ENCODE peak calls at places on chromosomes 6 and 20, in ten cellular contexts. One of them, this sample, is unnamed.

GRCh38 chr20:12970372-12970821 is 38.4 kb upstream of the SPTLC3 start:
- DNase-seq in BE2C: no peak
- DNase-seq in brain microvascular endothelial cell: peak; percentile 39
- DNase-seq in IMR-90: peak; percentile 51
- DNase-seq in fibroblast of villous mesenchyme: peak; percentile 69
- DNase-seq in endodermal cell: peak; percentile 62
- DNase-seq in astrocyte of the spinal cord: peak; percentile 63
- DNase-seq in fibroblast of pulmonary artery: peak; percentile 74
- DNase-seq in GM23338: peak; percentile 58
- DNase-seq in kidney epithelial cell: no peak
- DNase-seq in this sample: no peak

GRCh38 chr20:51528263-51529026 is 14.1 kb downstream of the NFATC2 start:
- DNase-seq in BE2C: no peak
- DNase-seq in brain microvascular endothelial cell: no peak
- DNase-seq in IMR-90: no peak
- DNase-seq in fibroblast of villous mesenchyme: no peak
- DNase-seq in endodermal cell: no peak
- DNase-seq in astrocyte of the spinal cord: no peak
- DNase-seq in fibroblast of pulmonary artery: no peak
- DNase-seq in GM23338: no peak
- DNase-seq in kidney epithelial cell: no peak
- DNase-seq in this sample: no peak

GRCh38 chr6:52681416-52681815 is 10.5 kb downstream of the TMEM14A start:
- DNase-seq in BE2C: no peak
- DNase-seq in brain microvascular endothelial cell: no peak
- DNase-seq in IMR-90: no peak
- DNase-seq in fibroblast of villous mesenchyme: no peak
- DNase-seq in endodermal cell: no peak
- DNase-seq in astrocyte of the spinal cord: no peak
- DNase-seq in fibroblast of pulmonary artery: no peak
- DNase-seq in GM23338: no peak
- DNase-seq in kidney epithelial cell: no peak
- DNase-seq in this sample: no peak

GRCh38 chr20:47318596-47319516 is 37.6 kb downstream of the ZMYND8 start:
- DNase-seq in BE2C: peak; percentile 43
- DNase-seq in brain microvascular endothelial cell: peak; percentile 55
- DNase-seq in IMR-90: peak; percentile 69
- DNase-seq in fibroblast of villous mesenchyme: peak; percentile 79
- DNase-seq in endodermal cell: peak; percentile 86
- DNase-seq in astrocyte of the spinal cord: peak; percentile 82
- DNase-seq in fibroblast of pulmonary artery: peak; percentile 82
- DNase-seq in GM23338: peak; percentile 83
- DNase-seq in kidney epithelial cell: no peak
- DNase-seq in this sample: peak; percentile 96

GRCh38 chr20:9036593-9036992 is 32.3 kb upstream of the PLCB4 start:
- DNase-seq in BE2C: no peak
- DNase-seq in brain microvascular endothelial cell: no peak
- DNase-seq in IMR-90: no peak
- DNase-seq in fibroblast of villous mesenchyme: no peak
- DNase-seq in endodermal cell: no peak
- DNase-seq in astrocyte of the spinal cord: no peak
- DNase-seq in fibroblast of pulmonary artery: no peak
- DNase-seq in GM23338: no peak
- DNase-seq in kidney epithelial cell: no peak
- DNase-seq in this sample: no peak

GRCh38 chr20:50385733-50386640 is 124.2 kb upstream of the PTPN1 start:
- DNase-seq in BE2C: no peak
- DNase-seq in brain microvascular endothelial cell: no peak
- DNase-seq in IMR-90: peak; percentile 27
- DNase-seq in fibroblast of villous mesenchyme: no peak
- DNase-seq in endodermal cell: no peak
- DNase-seq in astrocyte of the spinal cord: no peak
- DNase-seq in fibroblast of pulmonary artery: no peak
- DNase-seq in GM23338: no peak
- DNase-seq in kidney epithelial cell: no peak
- DNase-seq in this sample: no peak

GRCh38 chr6:33197431-33198048 is 2.9 kb downstream of the RXRB start:
- DNase-seq in BE2C: peak; percentile 55
- DNase-seq in brain microvascular endothelial cell: peak; percentile 61
- DNase-seq in IMR-90: peak; percentile 56
- DNase-seq in fibroblast of villous mesenchyme: peak; percentile 75
- DNase-seq in endodermal cell: peak; percentile 80
- DNase-seq in astrocyte of the spinal cord: peak; percentile 54
- DNase-seq in fibroblast of pulmonary artery: peak; percentile 79
- DNase-seq in GM23338: peak; percentile 90
- DNase-seq in kidney epithelial cell: no peak
- DNase-seq in this sample: no peak

GRCh38 chr6:37615564-37616340 is 81.9 kb downstream of the MDGA1 start:
- DNase-seq in BE2C: no peak
- DNase-seq in brain microvascular endothelial cell: peak; percentile 52
- DNase-seq in IMR-90: no peak
- DNase-seq in fibroblast of villous mesenchyme: peak; percentile 51
- DNase-seq in endodermal cell: no peak
- DNase-seq in astrocyte of the spinal cord: peak; percentile 84
- DNase-seq in fibroblast of pulmonary artery: no peak
- DNase-seq in GM23338: no peak
- DNase-seq in kidney epithelial cell: no peak
- DNase-seq in this sample: no peak

GRCh38 chr6:52993461-52993860 is 1.6 kb downstream of the GSTA4 start:
- DNase-seq in BE2C: no peak
- DNase-seq in brain microvascular endothelial cell: no peak
- DNase-seq in IMR-90: no peak
- DNase-seq in fibroblast of villous mesenchyme: peak; percentile 22
- DNase-seq in endodermal cell: no peak
- DNase-seq in astrocyte of the spinal cord: peak; percentile 17
- DNase-seq in fibroblast of pulmonary artery: no peak
- DNase-seq in GM23338: no peak
- DNase-seq in kidney epithelial cell: no peak
- DNase-seq in this sample: no peak

GRCh38 chr6:98469146-98469545 is 365.2 kb upstream of the POU3F2 start:
- DNase-seq in BE2C: no peak
- DNase-seq in brain microvascular endothelial cell: no peak
- DNase-seq in IMR-90: no peak
- DNase-seq in fibroblast of villous mesenchyme: no peak
- DNase-seq in endodermal cell: no peak
- DNase-seq in astrocyte of the spinal cord: peak; percentile 1
- DNase-seq in fibroblast of pulmonary artery: no peak
- DNase-seq in GM23338: no peak
- DNase-seq in kidney epithelial cell: no peak
- DNase-seq in this sample: no peak

GRCh38 chr6:36428911-36429310 is 13.7 kb downstream of the PXT1 start:
- DNase-seq in BE2C: no peak
- DNase-seq in brain microvascular endothelial cell: no peak
- DNase-seq in IMR-90: no peak
- DNase-seq in fibroblast of villous mesenchyme: no peak
- DNase-seq in endodermal cell: no peak
- DNase-seq in astrocyte of the spinal cord: no peak
- DNase-seq in fibroblast of pulmonary artery: no peak
- DNase-seq in GM23338: no peak
- DNase-seq in kidney epithelial cell: no peak
- DNase-seq in this sample: no peak

GRCh38 chr6:12813321-12813720 is 96.8 kb downstream of the PHACTR1 start:
- DNase-seq in BE2C: no peak
- DNase-seq in brain microvascular endothelial cell: no peak
- DNase-seq in IMR-90: no peak
- DNase-seq in fibroblast of villous mesenchyme: no peak
- DNase-seq in endodermal cell: no peak
- DNase-seq in astrocyte of the spinal cord: peak; percentile 49
- DNase-seq in fibroblast of pulmonary artery: no peak
- DNase-seq in GM23338: no peak
- DNase-seq in kidney epithelial cell: no peak
- DNase-seq in this sample: no peak

GRCh38 chr20:44028868-44029847 is 114.5 kb downstream of the TOX2 start:
- DNase-seq in BE2C: no peak
- DNase-seq in brain microvascular endothelial cell: no peak
- DNase-seq in IMR-90: no peak
- DNase-seq in fibroblast of villous mesenchyme: no peak
- DNase-seq in endodermal cell: no peak
- DNase-seq in astrocyte of the spinal cord: no peak
- DNase-seq in fibroblast of pulmonary artery: no peak
- DNase-seq in GM23338: no peak
- DNase-seq in kidney epithelial cell: no peak
- DNase-seq in this sample: peak; percentile 52

GRCh38 chr6:26196846-26197683 is 109.8 kb downstream of the HFE start:
- DNase-seq in BE2C: peak; percentile 84
- DNase-seq in brain microvascular endothelial cell: peak; percentile 88
- DNase-seq in IMR-90: peak; percentile 95
- DNase-seq in fibroblast of villous mesenchyme: peak; percentile 97
- DNase-seq in endodermal cell: peak; percentile 90
- DNase-seq in astrocyte of the spinal cord: peak; percentile 95
- DNase-seq in fibroblast of pulmonary artery: peak; percentile 94
- DNase-seq in GM23338: peak; percentile 86
- DNase-seq in kidney epithelial cell: no peak
- DNase-seq in this sample: peak; percentile 85

GRCh38 chr6:92297101-92297500 is 1122.3 kb downstream of the EPHA7 start:
- DNase-seq in BE2C: peak; percentile 26
- DNase-seq in brain microvascular endothelial cell: no peak
- DNase-seq in IMR-90: peak; percentile 8
- DNase-seq in fibroblast of villous mesenchyme: peak; percentile 9
- DNase-seq in endodermal cell: no peak
- DNase-seq in astrocyte of the spinal cord: peak; percentile 9
- DNase-seq in fibroblast of pulmonary artery: no peak
- DNase-seq in GM23338: no peak
- DNase-seq in kidney epithelial cell: no peak
- DNase-seq in this sample: no peak

GRCh38 chr6:63307581-63308246 is 12.1 kb downstream of the LGSN start:
- DNase-seq in BE2C: peak; percentile 25
- DNase-seq in brain microvascular endothelial cell: peak; percentile 39
- DNase-seq in IMR-90: peak; percentile 64
- DNase-seq in fibroblast of villous mesenchyme: peak; percentile 57
- DNase-seq in endodermal cell: peak; percentile 46
- DNase-seq in astrocyte of the spinal cord: peak; percentile 40
- DNase-seq in fibroblast of pulmonary artery: peak; percentile 70
- DNase-seq in GM23338: peak; percentile 66
- DNase-seq in kidney epithelial cell: no peak
- DNase-seq in this sample: no peak

GRCh38 chr6:17785094-17785787 is 78.5 kb upstream of the NUP153 start:
- DNase-seq in BE2C: no peak
- DNase-seq in brain microvascular endothelial cell: no peak
- DNase-seq in IMR-90: no peak
- DNase-seq in fibroblast of villous mesenchyme: no peak
- DNase-seq in endodermal cell: no peak
- DNase-seq in astrocyte of the spinal cord: no peak
- DNase-seq in fibroblast of pulmonary artery: no peak
- DNase-seq in GM23338: peak; percentile 5
- DNase-seq in kidney epithelial cell: no peak
- DNase-seq in this sample: no peak

DNA sequence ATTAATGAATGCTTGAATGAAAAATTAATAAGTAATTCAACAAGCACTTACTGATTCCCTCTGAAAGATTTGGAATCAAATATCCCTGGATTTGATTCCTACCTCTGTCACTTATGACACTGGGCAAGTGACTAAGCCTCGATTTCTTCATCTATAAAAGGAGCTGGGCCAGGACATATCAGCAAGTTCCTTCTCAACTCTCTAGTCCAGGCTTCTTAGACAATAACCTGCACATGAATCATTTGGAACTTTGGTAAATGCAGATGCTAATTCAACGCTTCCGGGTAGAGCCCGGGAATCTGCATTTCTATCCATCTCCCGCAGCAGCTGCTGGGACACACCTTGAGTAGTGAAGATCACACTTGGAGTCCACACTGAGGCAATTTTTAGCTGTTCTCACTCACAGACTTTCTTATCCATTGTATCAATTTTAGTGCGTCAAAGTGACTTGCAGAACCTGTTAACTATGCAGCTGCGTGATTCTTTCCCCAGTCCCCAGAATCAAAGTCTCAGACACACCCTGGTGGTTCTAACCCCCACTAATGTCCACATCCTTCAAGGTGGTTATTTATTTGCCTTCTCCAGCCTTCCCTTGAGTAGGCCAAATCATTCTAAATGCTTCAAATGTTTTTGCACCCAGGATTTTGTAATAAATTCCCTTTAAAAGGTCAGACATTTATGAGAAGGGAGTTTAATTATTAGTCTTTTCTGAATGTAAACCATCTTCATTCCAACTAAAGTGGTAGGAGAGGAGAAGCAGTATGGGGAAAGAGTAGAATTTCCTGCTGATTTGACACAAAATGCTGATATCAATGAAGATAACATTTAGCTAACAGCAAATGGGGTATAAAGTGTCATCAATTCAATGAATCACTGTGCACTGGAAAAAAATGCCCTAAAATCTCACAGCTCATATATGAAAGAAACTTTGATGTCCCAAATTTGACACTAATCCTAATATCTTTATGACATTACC is 26.0 kb upstream of the CCND3 start:
- DNase-seq in BE2C: no peak
- DNase-seq in brain microvascular endothelial cell: peak; percentile 20
- DNase-seq in IMR-90: peak; percentile 30
- DNase-seq in fibroblast of villous mesenchyme: peak; percentile 66
- DNase-seq in endodermal cell: peak; percentile 59
- DNase-seq in astrocyte of the spinal cord: no peak
- DNase-seq in fibroblast of pulmonary artery: peak; percentile 74
- DNase-seq in GM23338: peak; percentile 38
- DNase-seq in kidney epithelial cell: peak; percentile 56
- DNase-seq in this sample: no peak
- H3K4me3 ChIP-seq in BE2C: no peak overlapping the region
- H3K4me3 ChIP-seq in brain microvascular endothelial cell: no peak overlapping the region
- H3K4me3 ChIP-seq in IMR-90: no peak overlapping the region
- H3K4me3 ChIP-seq in fibroblast of villous mesenchyme: no peak overlapping the region
- H3K4me3 ChIP-seq in endodermal cell: no peak overlapping the region
- H3K4me3 ChIP-seq in astrocyte of the spinal cord: no peak overlapping the region
- H3K4me3 ChIP-seq in fibroblast of pulmonary artery: no peak overlapping the region
- H3K4me3 ChIP-seq in GM23338: no peak overlapping the region
- H3K4me3 ChIP-seq in kidney epithelial cell: no peak overlapping the region
- H3K4me3 ChIP-seq in this sample: no peak overlapping the region

GRCh38 chr6:166757226-166758135 is 130.4 kb upstream of the RPS6KA2 start:
- DNase-seq in BE2C: peak; percentile 48
- DNase-seq in brain microvascular endothelial cell: peak; percentile 39
- DNase-seq in IMR-90: peak; percentile 59
- DNase-seq in fibroblast of villous mesenchyme: peak; percentile 15
- DNase-seq in endodermal cell: peak; percentile 76
- DNase-seq in astrocyte of the spinal cord: peak; percentile 50
- DNase-seq in fibroblast of pulmonary artery: peak; percentile 25
- DNase-seq in GM23338: no peak
- DNase-seq in kidney epithelial cell: peak; percentile 31
- DNase-seq in this sample: no peak
- TF ChIP-seq CTCF in BE2C: no peak
- TF ChIP-seq CTCF in brain microvascular endothelial cell: no peak
- TF ChIP-seq CTCF in IMR-90: no peak
- TF ChIP-seq CTCF in fibroblast of villous mesenchyme: no peak
- TF ChIP-seq CTCF in endodermal cell: no peak
- TF ChIP-seq CTCF in astrocyte of the spinal cord: no peak
- TF ChIP-seq CTCF in fibroblast of pulmonary artery: no peak
- TF ChIP-seq CTCF in GM23338: no peak
- TF ChIP-seq CTCF in kidney epithelial cell: no peak
- TF ChIP-seq CTCF in this sample: no peak

GRCh38 chr6:159093608-159094443 is 49.0 kb upstream of the TAGAP start:
- DNase-seq in BE2C: no peak
- DNase-seq in brain microvascular endothelial cell: no peak
- DNase-seq in IMR-90: no peak
- DNase-seq in fibroblast of villous mesenchyme: no peak
- DNase-seq in endodermal cell: peak; percentile 28
- DNase-seq in astrocyte of the spinal cord: no peak
- DNase-seq in fibroblast of pulmonary artery: no peak
- DNase-seq in GM23338: no peak
- DNase-seq in kidney epithelial cell: no peak
- DNase-seq in this sample: no peak
- H3K4me3 ChIP-seq in BE2C: no peak overlapping the region
- H3K4me3 ChIP-seq in brain microvascular endothelial cell: no peak overlapping the region
- H3K4me3 ChIP-seq in IMR-90: no peak overlapping the region
- H3K4me3 ChIP-seq in fibroblast of villous mesenchyme: no peak overlapping the region
- H3K4me3 ChIP-seq in endodermal cell: no peak overlapping the region
- H3K4me3 ChIP-seq in astrocyte of the spinal cord: no peak overlapping the region
- H3K4me3 ChIP-seq in fibroblast of pulmonary artery: no peak overlapping the region
- H3K4me3 ChIP-seq in GM23338: no peak overlapping the region
- H3K4me3 ChIP-seq in kidney epithelial cell: no peak overlapping the region
- H3K4me3 ChIP-seq in this sample: no peak overlapping the region

GRCh38 chr6:124854338-124854922 is 107.8 kb upstream of the RNF217 start:
- DNase-seq in BE2C: no peak
- DNase-seq in brain microvascular endothelial cell: no peak
- DNase-seq in IMR-90: no peak
- DNase-seq in fibroblast of villous mesenchyme: no peak
- DNase-seq in endodermal cell: no peak
- DNase-seq in astrocyte of the spinal cord: peak; percentile 8
- DNase-seq in fibroblast of pulmonary artery: peak; percentile 13
- DNase-seq in GM23338: no peak
- DNase-seq in kidney epithelial cell: no peak
- DNase-seq in this sample: no peak
- TF ChIP-seq CTCF in BE2C: no peak
- TF ChIP-seq CTCF in brain microvascular endothelial cell: no peak
- TF ChIP-seq CTCF in IMR-90: peak; percentile 31
- TF ChIP-seq CTCF in fibroblast of villous mesenchyme: peak; percentile 1
- TF ChIP-seq CTCF in endodermal cell: peak; percentile 53
- TF ChIP-seq CTCF in astrocyte of the spinal cord: peak; percentile 11
- TF ChIP-seq CTCF in fibroblast of pulmonary artery: peak; percentile 25
- TF ChIP-seq CTCF in GM23338: no peak
- TF ChIP-seq CTCF in kidney epithelial cell: no peak
- TF ChIP-seq CTCF in this sample: no peak